ENCODE peak calls at places on chromosomes 7 and 10, in four cellular contexts. One of them, this sample, is unnamed.

GRCh38 chr10:89207801-89208551 is 859 bp upstream of the CH25H start:
- DNase-seq in stimulated activated CD4-positive, alpha-beta T cell treated with anti-CD3 and anti-CD28 coated beads, Interleukin-12 subunit alpha, Interleukin-12 subunit beta, amount 100 ng/mL, for 48 hours: no peak
- DNase-seq in fibroblast of the conjunctiva: no peak
- DNase-seq in T-helper 2 cell: no peak
- DNase-seq in this sample: no peak

GRCh38 chr7:94052398-94053180 is 48.4 kb upstream of the BET1 start:
- DNase-seq in stimulated activated CD4-positive, alpha-beta T cell treated with anti-CD3 and anti-CD28 coated beads, Interleukin-12 subunit alpha, Interleukin-12 subunit beta, amount 100 ng/mL, for 48 hours: no peak
- DNase-seq in fibroblast of the conjunctiva: no peak
- DNase-seq in T-helper 2 cell: no peak
- DNase-seq in this sample: no peak

GRCh38 chr10:86899670-86900276 is 57.6 kb downstream of the MMRN2 start:
- DNase-seq in stimulated activated CD4-positive, alpha-beta T cell treated with anti-CD3 and anti-CD28 coated beads, Interleukin-12 subunit alpha, Interleukin-12 subunit beta, amount 100 ng/mL, for 48 hours: peak; percentile 9
- DNase-seq in fibroblast of the conjunctiva: peak; percentile 68
- DNase-seq in T-helper 2 cell: no peak
- DNase-seq in this sample: peak; percentile 5

GRCh38 chr10:119025776-119026175 is 3.7 kb upstream of the NANOS1 start:
- DNase-seq in stimulated activated CD4-positive, alpha-beta T cell treated with anti-CD3 and anti-CD28 coated beads, Interleukin-12 subunit alpha, Interleukin-12 subunit beta, amount 100 ng/mL, for 48 hours: no peak
- DNase-seq in fibroblast of the conjunctiva: no peak
- DNase-seq in T-helper 2 cell: no peak
- DNase-seq in this sample: no peak

GRCh38 chr7:128105228-128106022 is 74.2 kb upstream of the LRRC4 start:
- DNase-seq in stimulated activated CD4-positive, alpha-beta T cell treated with anti-CD3 and anti-CD28 coated beads, Interleukin-12 subunit alpha, Interleukin-12 subunit beta, amount 100 ng/mL, for 48 hours: no peak
- DNase-seq in fibroblast of the conjunctiva: no peak
- DNase-seq in T-helper 2 cell: no peak
- DNase-seq in this sample: no peak

GRCh38 chr10:102776779-102777417 is 33.1 kb downstream of the WBP1L start:
- DNase-seq in stimulated activated CD4-positive, alpha-beta T cell treated with anti-CD3 and anti-CD28 coated beads, Interleukin-12 subunit alpha, Interleukin-12 subunit beta, amount 100 ng/mL, for 48 hours: no peak
- DNase-seq in fibroblast of the conjunctiva: peak; percentile 92
- DNase-seq in T-helper 2 cell: no peak
- DNase-seq in this sample: no peak

GRCh38 chr10:44046605-44047004 is 338.3 kb downstream of the CXCL12 start:
- DNase-seq in stimulated activated CD4-positive, alpha-beta T cell treated with anti-CD3 and anti-CD28 coated beads, Interleukin-12 subunit alpha, Interleukin-12 subunit beta, amount 100 ng/mL, for 48 hours: no peak
- DNase-seq in fibroblast of the conjunctiva: peak; percentile 37
- DNase-seq in T-helper 2 cell: no peak
- DNase-seq in this sample: no peak

GRCh38 chr7:148107741-148108140 is 482.8 kb upstream of the C7orf33 start:
- DNase-seq in stimulated activated CD4-positive, alpha-beta T cell treated with anti-CD3 and anti-CD28 coated beads, Interleukin-12 subunit alpha, Interleukin-12 subunit beta, amount 100 ng/mL, for 48 hours: no peak
- DNase-seq in fibroblast of the conjunctiva: no peak
- DNase-seq in T-helper 2 cell: no peak
- DNase-seq in this sample: no peak

GRCh38 chr10:112896722-112897121 is 53.3 kb upstream of the TCF7L2 start:
- DNase-seq in stimulated activated CD4-positive, alpha-beta T cell treated with anti-CD3 and anti-CD28 coated beads, Interleukin-12 subunit alpha, Interleukin-12 subunit beta, amount 100 ng/mL, for 48 hours: no peak
- DNase-seq in fibroblast of the conjunctiva: no peak
- DNase-seq in T-helper 2 cell: no peak
- DNase-seq in this sample: no peak

GRCh38 chr7:81267508-81267907 is 348.7 kb upstream of the SEMA3C start:
- DNase-seq in stimulated activated CD4-positive, alpha-beta T cell treated with anti-CD3 and anti-CD28 coated beads, Interleukin-12 subunit alpha, Interleukin-12 subunit beta, amount 100 ng/mL, for 48 hours: no peak
- DNase-seq in fibroblast of the conjunctiva: no peak
- DNase-seq in T-helper 2 cell: no peak
- DNase-seq in this sample: no peak

GRCh38 chr10:36462194-36462593 is 663.2 kb upstream of the ANKRD30A start:
- DNase-seq in stimulated activated CD4-positive, alpha-beta T cell treated with anti-CD3 and anti-CD28 coated beads, Interleukin-12 subunit alpha, Interleukin-12 subunit beta, amount 100 ng/mL, for 48 hours: no peak
- DNase-seq in fibroblast of the conjunctiva: peak; percentile 45
- DNase-seq in T-helper 2 cell: no peak
- DNase-seq in this sample: no peak

GRCh38 chr7:142153400-142153799 is 41.9 kb downstream of the MGAM2 start:
- DNase-seq in stimulated activated CD4-positive, alpha-beta T cell treated with anti-CD3 and anti-CD28 coated beads, Interleukin-12 subunit alpha, Interleukin-12 subunit beta, amount 100 ng/mL, for 48 hours: no peak
- DNase-seq in fibroblast of the conjunctiva: no peak
- DNase-seq in T-helper 2 cell: no peak
- DNase-seq in this sample: no peak

GRCh38 chr10:78964274-78964951 is 104.4 kb upstream of the ZMIZ1 start:
- DNase-seq in stimulated activated CD4-positive, alpha-beta T cell treated with anti-CD3 and anti-CD28 coated beads, Interleukin-12 subunit alpha, Interleukin-12 subunit beta, amount 100 ng/mL, for 48 hours: no peak
- DNase-seq in fibroblast of the conjunctiva: no peak
- DNase-seq in T-helper 2 cell: no peak
- DNase-seq in this sample: no peak

GRCh38 chr10:74332398-74332797 is 181.4 kb downstream of the ADK start:
- DNase-seq in stimulated activated CD4-positive, alpha-beta T cell treated with anti-CD3 and anti-CD28 coated beads, Interleukin-12 subunit alpha, Interleukin-12 subunit beta, amount 100 ng/mL, for 48 hours: no peak
- DNase-seq in fibroblast of the conjunctiva: peak; percentile 75
- DNase-seq in T-helper 2 cell: no peak
- DNase-seq in this sample: no peak

GRCh38 chr10:129057856-129058663 is 409.0 kb upstream of the MGMT start:
- DNase-seq in stimulated activated CD4-positive, alpha-beta T cell treated with anti-CD3 and anti-CD28 coated beads, Interleukin-12 subunit alpha, Interleukin-12 subunit beta, amount 100 ng/mL, for 48 hours: no peak
- DNase-seq in fibroblast of the conjunctiva: no peak
- DNase-seq in T-helper 2 cell: peak; percentile 29
- DNase-seq in this sample: no peak

GRCh38 chr7:51472873-51473272 is 156.3 kb upstream of the COBL start:
- DNase-seq in stimulated activated CD4-positive, alpha-beta T cell treated with anti-CD3 and anti-CD28 coated beads, Interleukin-12 subunit alpha, Interleukin-12 subunit beta, amount 100 ng/mL, for 48 hours: no peak
- DNase-seq in fibroblast of the conjunctiva: no peak
- DNase-seq in T-helper 2 cell: no peak
- DNase-seq in this sample: no peak

GRCh38 chr10:36677170-36677768 is 448.1 kb upstream of the ANKRD30A start:
- DNase-seq in stimulated activated CD4-positive, alpha-beta T cell treated with anti-CD3 and anti-CD28 coated beads, Interleukin-12 subunit alpha, Interleukin-12 subunit beta, amount 100 ng/mL, for 48 hours: no peak
- DNase-seq in fibroblast of the conjunctiva: no peak
- DNase-seq in T-helper 2 cell: no peak
- DNase-seq in this sample: no peak

GRCh38 chr7:40604601-40605438 is 470.0 kb downstream of the SUGCT start:
- DNase-seq in stimulated activated CD4-positive, alpha-beta T cell treated with anti-CD3 and anti-CD28 coated beads, Interleukin-12 subunit alpha, Interleukin-12 subunit beta, amount 100 ng/mL, for 48 hours: peak; percentile 0
- DNase-seq in fibroblast of the conjunctiva: peak; percentile 26
- DNase-seq in T-helper 2 cell: no peak
- DNase-seq in this sample: no peak

GRCh38 chr10:62794306-62794705 is 10.2 kb upstream of the ADO start:
- DNase-seq in stimulated activated CD4-positive, alpha-beta T cell treated with anti-CD3 and anti-CD28 coated beads, Interleukin-12 subunit alpha, Interleukin-12 subunit beta, amount 100 ng/mL, for 48 hours: no peak
- DNase-seq in fibroblast of the conjunctiva: no peak
- DNase-seq in T-helper 2 cell: no peak
- DNase-seq in this sample: no peak

This sample was measured in CMK.